ENCODE peak calls at places on chromosomes 4 and X, in eight cellular contexts. D is mesenchymal stem cell; T is activated T-helper 2 cell treated with anti-CD3 and anti-CD28 coated beads, Interferon-gamma antibody, Interleukin-2, Interleukin-4, amounts not matched to agents 10 μg/mL and 5 μg/mL and 100 μg/mL, durations not matched to agents 14 hours and 24 hours and 36 hours; R is AG04450; S is fibroblast of the aortic adventitia; E is T1000; H is Calu3; K is memory B cell. B is an unnamed sample.

GRCh38 chrX:103584606-103585005 is 709 bp upstream of the TCEAL4 start:
- DNase-seq in T (no peak), S (no peak), E (no peak), H (no peak), D (no peak), R (no peak), K (no peak), B (no peak)

GRCh38 chr4:98101988-98102387 is 41.3 kb downstream of the STPG2 start:
- DNase-seq in E (no peak), H (no peak), K (no peak), S (no peak), R (no peak), D (no peak), T (no peak), B (no peak)

GRCh38 chr4:147753047-147753446 is 21.2 kb downstream of the ARHGAP10 start:
- DNase-seq in H (no peak), K (no peak), E (no peak), T (no peak), D (peak; percentile 55), R (no peak), S (peak; percentile 52), B (no peak)

GRCh38 chr4:155807021-155807420 is 48.2 kb downstream of the GUCY1B1 start:
- DNase-seq in H (no peak), E (no peak), D (peak; percentile 26), T (no peak), R (peak; percentile 66), S (peak; percentile 69), K (no peak), B (no peak)

GRCh38 chrX:56366901-56367300 is 134.7 kb downstream of the KLF8 start:
- DNase-seq in S (no peak), H (no peak), T (no peak), K (no peak), R (no peak), E (no peak), D (no peak), B (no peak)

GRCh38 chr4:142727152-142727551 is 118.9 kb downstream of the INPP4B start:
- DNase-seq in R (no peak), S (no peak), K (no peak), E (no peak), H (no peak), D (no peak), T (no peak), B (no peak)

GRCh38 chrX:109498434-109498833 is 16.5 kb upstream of the GUCY2F start:
- DNase-seq in D (no peak), R (no peak), T (no peak), S (no peak), E (no peak), K (no peak), H (no peak), B (no peak)

GRCh38 chr4:152398060-152398459 is 137.8 kb downstream of the FBXW7 start:
- DNase-seq in D (peak; percentile 42), T (no peak), K (no peak), R (no peak), H (no peak), E (no peak), S (peak; percentile 31), B (no peak)

GRCh38 chrX:107541244-107541643 is 87.1 kb upstream of the PRPS1 start:
- DNase-seq in K (no peak), E (no peak), D (peak; percentile 43), S (no peak), H (no peak), T (no peak), R (no peak), B (no peak)

GRCh38 chr4:178577933-178578332 is 1135.7 kb upstream of the AGA start:
- DNase-seq in T (no peak), K (no peak), R (no peak), H (no peak), E (no peak), S (no peak), D (no peak), B (no peak)

GRCh38 chr4:147846318-147847135 is 114.6 kb downstream of the ARHGAP10 start:
- DNase-seq in R (no peak), H (no peak), K (no peak), S (no peak), E (no peak), T (no peak), D (no peak), B (no peak)

GRCh38 chr4:21454196-21454595 is 494.4 kb downstream of the KCNIP4 start:
- DNase-seq in D (no peak), K (no peak), T (no peak), S (no peak), R (no peak), H (no peak), E (no peak), B (no peak)

GRCh38 chrX:123450217-123450616 is 266.1 kb downstream of the GRIA3 start:
- DNase-seq in D (no peak), K (no peak), T (no peak), R (no peak), S (peak; percentile 8), E (no peak), H (peak; percentile 11), B (no peak)

GRCh38 chr4:99853993-99854392 is 37.4 kb downstream of the DAPP1 start:
- DNase-seq in E (no peak), S (no peak), D (no peak), K (no peak), T (no peak), H (no peak), R (no peak), B (no peak)

GRCh38 chrX:71815121-71815905 is 52.2 kb downstream of the CXorf49B start:
- DNase-seq in T (no peak), H (no peak), D (no peak), K (no peak), R (no peak), S (no peak), E (no peak), B (no peak)

GRCh38 chr4:150231108-150231770 is 153.0 kb downstream of the DCLK2 start:
- DNase-seq in E (no peak), K (no peak), T (no peak), D (peak; percentile 47), R (no peak), H (no peak), S (no peak), B (no peak)

GRCh38 chr4:102959503-102959902 is 60.0 kb downstream of the SLC9B1 start:
- DNase-seq in R (no peak), S (no peak), D (no peak), H (no peak), T (no peak), E (no peak), K (no peak), B (no peak)

GRCh38 chr4:142407569-142407968 is 438.5 kb downstream of the INPP4B start:
- DNase-seq in H (no peak), T (no peak), D (no peak), E (no peak), S (peak; percentile 37), R (no peak), K (no peak), B (no peak)

GRCh38 chr4:98528882-98529281 is 129.5 kb downstream of the TSPAN5 start:
- DNase-seq in H (no peak), E (no peak), D (no peak), R (no peak), K (no peak), S (no peak), T (no peak), B (no peak)

GRCh38 chr4:113645771-113646455 is 115.6 kb downstream of the CAMK2D start:
- DNase-seq in R (peak; percentile 16), K (no peak), E (peak; percentile 55), S (peak; percentile 91), D (peak; percentile 45), H (peak; percentile 32), T (no peak), B (no peak)

GRCh38 chr4:131638776-131639175 is 1510.3 kb upstream of the PCDH10 start:
- DNase-seq in E (no peak), S (no peak), K (no peak), H (no peak), R (no peak), T (no peak), D (peak; percentile 9), B (no peak)

GRCh38 chr4:10593130-10593529 is 91.4 kb downstream of the CLNK start:
- DNase-seq in H (no peak), S (no peak), T (no peak), E (no peak), D (no peak), R (no peak), K (no peak), B (no peak)

GRCh38 chr4:106264331-106264728 is 51.7 kb downstream of the TBCK start:
- DNase-seq in K (no peak), H (no peak), E (no peak), D (peak; percentile 20), T (no peak), S (no peak), R (no peak), B (no peak)

GRCh38 chr4:188030401-188030800 is 34.8 kb downstream of the ZFP42 start:
- DNase-seq in H (no peak), T (no peak), S (no peak), R (no peak), E (no peak), D (no peak), K (no peak), B (no peak)

GRCh38 chrX:54494970-54495813 is 842 bp downstream of the FGD1 start:
- DNase-seq in H (no peak), D (peak; percentile 46), E (no peak), R (no peak), T (no peak), K (no peak), S (no peak), B (peak; percentile 16)

GRCh38 chr4:151744614-151745013 is 16.2 kb downstream of the GATB start:
- DNase-seq in E (no peak), H (peak; percentile 8), R (peak; percentile 76), S (peak; percentile 74), T (no peak), K (no peak), D (peak; percentile 92), B (peak; percentile 98)

GRCh38 chr4:68297137-68297536 is 51.6 kb upstream of the TMPRSS11B start:
- DNase-seq in E (no peak), S (no peak), R (no peak), H (no peak), T (no peak), K (no peak), D (no peak), B (no peak)

GRCh38 chrX:129525162-129525561 is 1.9 kb upstream of the SMARCA1 start:
- DNase-seq in K (no peak), S (no peak), T (no peak), E (no peak), R (no peak), H (no peak), D (no peak), B (no peak)

GRCh38 chr4:26144526-26145167 is 176.2 kb upstream of the RBPJ start:
- DNase-seq in S (peak; percentile 31), K (no peak), E (no peak), H (no peak), R (no peak), D (no peak), T (no peak), B (no peak)

GRCh38 chrX:72408885-72409284 is 103.2 kb upstream of the CITED1 start:
- DNase-seq in E (no peak), R (no peak), S (no peak), H (no peak), K (no peak), T (no peak), D (no peak), B (no peak)